ENCODE peak calls at places on chromosomes 11 and 22, in nine cellular contexts. M is T-helper 2 cell; T is GM23248; O is iPS-NIHi11; S is activated CD8-positive, alpha-beta memory T cell treated with anti-CD3 and anti-CD28 coated beads for 24 hours; F is natural killer cell treated with Interleukin-12 subunit alpha and Interleukin-12 subunit beta and Interleukin-15 and Interleukin-18, amount 100 ng/mL, for 72 hours; J is NCI-H446; X is T-helper 22 cell; V is A549. C is an unnamed sample.
A peak's percentile ranks its signal among the peaks of the same experiment; 100 is the strongest.

GRCh38 chr11:112255075-112255739 is 5.5 kb downstream of the PLET1 start:
- DNase-seq in M (no peak), T (peak; percentile 42), O (no peak), S (no peak), F (no peak), J (peak; percentile 77), X (no peak), V (no peak), C (no peak)

GRCh38 chr11:74138572-74138971 is 32.2 kb downstream of the C2CD3 start:
- DNase-seq in M (no peak), T (peak; percentile 87), O (peak; percentile 38), S (no peak), F (no peak), J (peak; percentile 87), X (no peak), V (peak; percentile 97), C (peak; percentile 89)

GRCh38 chr11:1471736-1472135 is 14.8 kb downstream of the MOB2 start:
- DNase-seq in M (no peak), T (no peak), O (no peak), S (no peak), F (no peak), J (no peak), X (no peak), V (no peak), C (no peak)

GRCh38 chr11:75031771-75032549 is 43.2 kb downstream of the NEU3 start:
- DNase-seq in M (no peak), T (peak; percentile 82), O (peak; percentile 82), S (peak; percentile 80), F (no peak), J (peak; percentile 42), X (no peak), V (peak; percentile 71), C (peak; percentile 52)

GRCh38 chr11:101523634-101524260 is 60.1 kb downstream of the TRPC6 start:
- DNase-seq in M (no peak), T (no peak), O (peak; percentile 32), S (no peak), F (no peak), J (no peak), X (no peak), V (no peak), C (no peak)

GRCh38 chr22:20652130-20652529 is 121.8 kb upstream of the SERPIND1 start:
- DNase-seq in M (no peak), T (no peak), O (no peak), S (no peak), F (no peak), J (no peak), X (no peak), V (no peak), C (no peak)

GRCh38 chr11:63769044-63769718 is 606 bp upstream of the ZFTA start:
- DNase-seq in M (peak; percentile 18), T (peak; percentile 74), O (peak; percentile 47), S (peak; percentile 79), F (no peak), J (peak; percentile 49), X (peak; percentile 14), V (no peak), C (no peak)

GRCh38 chr11:43988040-43988793 is 45.8 kb downstream of the C11orf96 start:
- DNase-seq in M (no peak), T (no peak), O (no peak), S (no peak), F (no peak), J (no peak), X (no peak), V (no peak), C (no peak)

GRCh38 chr22:48945621-48946458 is 881.8 kb downstream of the BRD1 start:
- DNase-seq in M (no peak), T (no peak), O (no peak), S (peak; percentile 40), F (no peak), J (no peak), X (no peak), V (no peak), C (no peak)

GRCh38 chr11:28169816-28170215 is 61.6 kb downstream of the METTL15 start:
- DNase-seq in M (no peak), T (peak; percentile 42), O (no peak), S (no peak), F (no peak), J (no peak), X (no peak), V (no peak), C (no peak)

GRCh38 chr22:41732096-41732772 is 32.9 kb downstream of the MEI1 start:
- DNase-seq in M (no peak), T (no peak), O (no peak), S (no peak), F (no peak), J (no peak), X (no peak), V (no peak), C (no peak)

GRCh38 chr22:26561756-26562417 is 28.0 kb downstream of the TPST2 start:
- DNase-seq in M (no peak), T (no peak), O (no peak), S (no peak), F (peak; percentile 49), J (peak; percentile 43), X (no peak), V (no peak), C (no peak)

GRCh38 chr11:45671246-45672171 is 6.1 kb upstream of the CHST1 start:
- DNase-seq in M (no peak), T (no peak), O (no peak), S (no peak), F (no peak), J (no peak), X (no peak), V (no peak), C (no peak)

GRCh38 chr11:44936951-44937543 is 13.6 kb downstream of the TP53I11 start:
- DNase-seq in M (no peak), T (no peak), O (no peak), S (no peak), F (no peak), J (peak; percentile 57), X (no peak), V (no peak), C (no peak)

GRCh38 chr11:93236741-93237675 is 39.2 kb upstream of the SLC36A4 start:
- DNase-seq in M (no peak), T (peak; percentile 62), O (peak; percentile 34), S (no peak), F (no peak), J (peak; percentile 53), X (no peak), V (peak; percentile 50), C (peak; percentile 34)

GRCh38 chr11:37503411-37504065 is 905.5 kb upstream of the RAG2 start:
- DNase-seq in M (no peak), T (no peak), O (no peak), S (no peak), F (no peak), J (no peak), X (no peak), V (no peak), C (no peak)

GRCh38 chr11:118009821-118010737 is 23.9 kb downstream of the IL10RA start:
- DNase-seq in M (no peak), T (no peak), O (no peak), S (no peak), F (no peak), J (peak; percentile 12), X (no peak), V (no peak), C (no peak)

GRCh38 chr11:69799582-69799981 is 19.6 kb downstream of the FGF3 start:
- DNase-seq in M (no peak), T (peak; percentile 59), O (peak; percentile 67), S (no peak), F (no peak), J (no peak), X (no peak), V (peak; percentile 63), C (peak; percentile 84)

GRCh38 chr11:15194671-15195415 is 80.1 kb downstream of the INSC start:
- DNase-seq in M (no peak), T (peak; percentile 42), O (no peak), S (no peak), F (no peak), J (no peak), X (no peak), V (no peak), C (no peak)

GRCh38 chr22:22698263-22698750 is 53.9 kb downstream of the GGTLC2 start:
- DNase-seq in M (no peak), T (no peak), O (no peak), S (no peak), F (no peak), J (no peak), X (no peak), V (no peak), C (no peak)

GRCh38 chr11:24145411-24145810 is 351.4 kb upstream of the LUZP2 start:
- DNase-seq in M (no peak), T (peak; percentile 42), O (no peak), S (no peak), F (no peak), J (no peak), X (no peak), V (no peak), C (no peak)

GRCh38 chr11:108101090-108101775 is 20.1 kb upstream of the ACAT1 start:
- DNase-seq in M (no peak), T (no peak), O (no peak), S (no peak), F (no peak), J (no peak), X (no peak), V (no peak), C (no peak)